ENCODE peak calls at places on chromosomes 6 and 20, in six cellular contexts. One of them, this sample, is unnamed.

GRCh38 chr6:37306026-37306425 is 47.8 kb upstream of the RNF8 start:
- DNase-seq in iris pigment epithelial cell: no peak
- DNase-seq in ovary: no peak
- DNase-seq in central memory CD4-positive, alpha-beta T cell: no peak
- DNase-seq in AG09319: no peak
- DNase-seq in ACHN: no peak
- DNase-seq in this sample: no peak

GRCh38 chr6:137799950-137800568 is 67.0 kb upstream of the TNFAIP3 start:
- DNase-seq in AG09319: no peak
- DNase-seq in central memory CD4-positive, alpha-beta T cell: peak; percentile 76
- DNase-seq in iris pigment epithelial cell: peak; percentile 73
- DNase-seq in ACHN: peak; percentile 62
- DNase-seq in ovary: no peak
- DNase-seq in this sample: no peak

GRCh38 chr6:52364480-52365166 is 2.7 kb downstream of the PAQR8 start:
- DNase-seq in iris pigment epithelial cell: no peak
- DNase-seq in ovary: no peak
- DNase-seq in AG09319: no peak
- DNase-seq in ACHN: no peak
- DNase-seq in central memory CD4-positive, alpha-beta T cell: no peak
- DNase-seq in this sample: no peak

GRCh38 chr6:75282706-75283105 is 1.9 kb downstream of the TMEM30A start:
- DNase-seq in ovary: no peak
- DNase-seq in iris pigment epithelial cell: no peak
- DNase-seq in AG09319: no peak
- DNase-seq in central memory CD4-positive, alpha-beta T cell: no peak
- DNase-seq in ACHN: no peak
- DNase-seq in this sample: no peak

GRCh38 chr6:98657764-98658163 is 176.6 kb upstream of the POU3F2 start:
- DNase-seq in ovary: no peak
- DNase-seq in ACHN: peak; percentile 39
- DNase-seq in iris pigment epithelial cell: peak; percentile 45
- DNase-seq in central memory CD4-positive, alpha-beta T cell: no peak
- DNase-seq in AG09319: no peak
- DNase-seq in this sample: no peak

GRCh38 chr6:161435426-161436065 is 161.7 kb upstream of the AGPAT4 start:
- DNase-seq in ACHN: peak; percentile 71
- DNase-seq in AG09319: no peak
- DNase-seq in iris pigment epithelial cell: no peak
- DNase-seq in ovary: no peak
- DNase-seq in central memory CD4-positive, alpha-beta T cell: no peak
- DNase-seq in this sample: no peak

GRCh38 chr20:14888172-14888571 is 550.8 kb upstream of the FLRT3 start:
- DNase-seq in central memory CD4-positive, alpha-beta T cell: no peak
- DNase-seq in ovary: no peak
- DNase-seq in ACHN: no peak
- DNase-seq in AG09319: no peak
- DNase-seq in iris pigment epithelial cell: no peak
- DNase-seq in this sample: no peak

GRCh38 chr20:51331466-51331865 is 211.1 kb downstream of the NFATC2 start:
- DNase-seq in ovary: no peak
- DNase-seq in iris pigment epithelial cell: peak; percentile 47
- DNase-seq in AG09319: no peak
- DNase-seq in ACHN: no peak
- DNase-seq in central memory CD4-positive, alpha-beta T cell: no peak
- DNase-seq in this sample: no peak

GRCh38 chr6:141261672-141262060 is 871.1 kb upstream of the GJE1 start:
- DNase-seq in ACHN: no peak
- DNase-seq in iris pigment epithelial cell: no peak
- DNase-seq in central memory CD4-positive, alpha-beta T cell: no peak
- DNase-seq in AG09319: no peak
- DNase-seq in ovary: no peak
- DNase-seq in this sample: no peak

GRCh38 chr6:22204153-22204552 is 92.7 kb downstream of the PRL start:
- DNase-seq in AG09319: no peak
- DNase-seq in ovary: no peak
- DNase-seq in central memory CD4-positive, alpha-beta T cell: no peak
- DNase-seq in ACHN: no peak
- DNase-seq in iris pigment epithelial cell: no peak
- DNase-seq in this sample: no peak

GRCh38 chr6:98827295-98828159 is 6.8 kb upstream of the POU3F2 start:
- DNase-seq in central memory CD4-positive, alpha-beta T cell: no peak
- DNase-seq in ovary: no peak
- DNase-seq in AG09319: no peak
- DNase-seq in ACHN: no peak
- DNase-seq in iris pigment epithelial cell: no peak
- DNase-seq in this sample: no peak

GRCh38 chr6:134372603-134373281 is 54.8 kb upstream of the SGK1 start:
- DNase-seq in iris pigment epithelial cell: peak; percentile 91
- DNase-seq in AG09319: peak; percentile 44
- DNase-seq in central memory CD4-positive, alpha-beta T cell: peak; percentile 46
- DNase-seq in ovary: no peak
- DNase-seq in ACHN: no peak
- DNase-seq in this sample: peak; percentile 32

GRCh38 chr20:20225325-20225724 is 142.6 kb upstream of the INSM1 start:
- DNase-seq in central memory CD4-positive, alpha-beta T cell: no peak
- DNase-seq in iris pigment epithelial cell: no peak
- DNase-seq in AG09319: no peak
- DNase-seq in ACHN: no peak
- DNase-seq in ovary: no peak
- DNase-seq in this sample: no peak

GRCh38 chr20:34983995-34984735 is 28.5 kb downstream of the MYH7B start:
- DNase-seq in central memory CD4-positive, alpha-beta T cell: no peak
- DNase-seq in AG09319: no peak
- DNase-seq in iris pigment epithelial cell: no peak
- DNase-seq in ACHN: no peak
- DNase-seq in ovary: no peak
- DNase-seq in this sample: peak; percentile 21

GRCh38 chr6:108635505-108636226 is 74.9 kb downstream of the FOXO3 start:
- DNase-seq in iris pigment epithelial cell: peak; percentile 49
- DNase-seq in AG09319: no peak
- DNase-seq in central memory CD4-positive, alpha-beta T cell: peak; percentile 18
- DNase-seq in ovary: no peak
- DNase-seq in ACHN: no peak
- DNase-seq in this sample: no peak

GRCh38 chr6:158607411-158608170 is 37.0 kb downstream of the DYNLT1 start:
- DNase-seq in iris pigment epithelial cell: peak; percentile 38
- DNase-seq in ovary: no peak
- DNase-seq in ACHN: no peak
- DNase-seq in AG09319: no peak
- DNase-seq in central memory CD4-positive, alpha-beta T cell: no peak
- DNase-seq in this sample: no peak

GRCh38 chr6:12324096-12324495 is 33.9 kb downstream of the EDN1 start:
- DNase-seq in ACHN: peak; percentile 32
- DNase-seq in central memory CD4-positive, alpha-beta T cell: no peak
- DNase-seq in ovary: no peak
- DNase-seq in AG09319: no peak
- DNase-seq in iris pigment epithelial cell: peak; percentile 71
- DNase-seq in this sample: no peak

GRCh38 chr6:157974341-157974894 is 7.2 kb upstream of the SYNJ2 start:
- DNase-seq in ACHN: no peak
- DNase-seq in AG09319: no peak
- DNase-seq in central memory CD4-positive, alpha-beta T cell: no peak
- DNase-seq in ovary: no peak
- DNase-seq in iris pigment epithelial cell: no peak
- DNase-seq in this sample: no peak

GRCh38 chr6:141242957-141243356 is 889.8 kb upstream of the GJE1 start:
- DNase-seq in ovary: no peak
- DNase-seq in central memory CD4-positive, alpha-beta T cell: no peak
- DNase-seq in ACHN: no peak
- DNase-seq in iris pigment epithelial cell: no peak
- DNase-seq in AG09319: no peak
- DNase-seq in this sample: no peak

GRCh38 chr6:47478233-47479155 is 905 bp downstream of the CD2AP start:
- DNase-seq in central memory CD4-positive, alpha-beta T cell: peak; percentile 12
- DNase-seq in ACHN: peak; percentile 45
- DNase-seq in ovary: no peak
- DNase-seq in iris pigment epithelial cell: peak; percentile 25
- DNase-seq in AG09319: no peak
- DNase-seq in this sample: peak; percentile 17

GRCh38 chr20:57378646-57379262 is 12.4 kb upstream of the RBM38 start:
- DNase-seq in ovary: no peak
- DNase-seq in AG09319: no peak
- DNase-seq in iris pigment epithelial cell: no peak
- DNase-seq in ACHN: no peak
- DNase-seq in central memory CD4-positive, alpha-beta T cell: no peak
- DNase-seq in this sample: no peak

This sample was measured in left ventricle myocardium inferior.